ENCODE peak calls at places on chromosomes 2 and 18, in seven cellular contexts. R, Q, V, J, N, Z and B are unnamed samples.

GRCh38 chr2:222878877-222879601 is 18.2 kb downstream of the ACSL3 start:
- DNase-seq in R (no peak), Z (peak), J (no peak), Q (no peak), N (no peak), V (no peak), B (no peak)

GRCh38 chr18:58311390-58311789 is 267.4 kb downstream of the NEDD4L start:
- DNase-seq in J (no peak), Z (no peak), Q (no peak), R (no peak), V (no peak), N (no peak), B (no peak)

GRCh38 chr2:21367421-21367820 is 243.7 kb downstream of the TDRD15 start:
- DNase-seq in J (no peak), N (no peak), R (no peak), V (no peak), Z (no peak), Q (no peak), B (no peak)

GRCh38 chr18:74283646-74284045 is 8.1 kb downstream of the CYB5A start:
- DNase-seq in V (no peak), N (no peak), Q (no peak), J (no peak), R (no peak), Z (no peak), B (no peak)

GRCh38 chr2:54520687-54521086 is 64.6 kb downstream of the SPTBN1 start:
- DNase-seq in Z (no peak), R (no peak), J (no peak), N (no peak), Q (no peak), V (no peak), B (no peak)

GRCh38 chr18:60040966-60041365 is 141.2 kb downstream of the PMAIP1 start:
- DNase-seq in Z (no peak), J (no peak), N (no peak), V (no peak), Q (no peak), R (no peak), B (no peak)

GRCh38 chr2:24174851-24175277 is at the start of gene FAM228A:
- DNase-seq in J (no peak), N (no peak), Z (no peak), V (no peak), Q (no peak), R (no peak), B (no peak)

GRCh38 chr2:239246723-239247122 is 154.1 kb downstream of the HDAC4 start:
- DNase-seq in N (no peak), R (peak), Q (no peak), V (no peak), J (peak), Z (peak), B (no peak)

GRCh38 chr18:38930881-38931753 is 1365.5 kb upstream of the CELF4 start:
- DNase-seq in V (no peak), R (no peak), Q (no peak), N (no peak), Z (no peak), J (no peak), B (no peak)

GRCh38 chr2:26001743-26002341 is 19.5 kb upstream of the KIF3C start:
- DNase-seq in Q (no peak), Z (no peak), J (no peak), R (peak), N (peak), V (peak), B (no peak)

GRCh38 chr2:212686285-212686895 is 147.8 kb upstream of the ERBB4 start:
- DNase-seq in V (peak), Z (peak), R (peak), Q (peak), N (peak), J (peak), B (peak)

GRCh38 chr2:86790828-86791561 is at the start of gene CD8A:
- DNase-seq in J (no peak), N (no peak), R (no peak), Q (no peak), V (no peak), Z (no peak), B (no peak)

GRCh38 chr2:170905864-170906263 is 23.2 kb upstream of the GORASP2 start:
- DNase-seq in Z (no peak), V (no peak), R (no peak), J (no peak), N (no peak), Q (peak), B (no peak)

GRCh38 chr2:105324732-105325131 is 4.8 kb downstream of the TGFBRAP1 start:
- DNase-seq in V (no peak), Q (no peak), R (no peak), J (no peak), Z (no peak), N (peak), B (no peak)

GRCh38 chr2:39736593-39736992 is 42.5 kb downstream of the THUMPD2 start:
- DNase-seq in N (no peak), J (no peak), R (no peak), Q (no peak), V (no peak), Z (no peak), B (no peak)

GRCh38 chr2:181165199-181165868 is 184.9 kb downstream of the UBE2E3 start:
- DNase-seq in Z (no peak), N (no peak), R (no peak), V (no peak), Q (no peak), J (no peak), B (no peak)

GRCh38 chr18:46067431-46068007 is 4.5 kb downstream of the PSTPIP2 start:
- DNase-seq in Q (peak), N (peak), J (no peak), R (no peak), V (no peak), Z (peak), B (no peak)

GRCh38 chr18:35513181-35513932 is 15.6 kb upstream of the INO80C start:
- DNase-seq in V (no peak), Z (peak), R (no peak), Q (peak), N (no peak), J (no peak), B (no peak)

GRCh38 chr2:187470698-187471097 is 22.6 kb upstream of the CALCRL start:
- DNase-seq in Q (no peak), V (no peak), J (no peak), N (no peak), R (no peak), Z (no peak), B (no peak)

GRCh38 chr2:53202063-53202462 is 565.5 kb upstream of the CHAC2 start:
- DNase-seq in V (no peak), J (no peak), Q (no peak), Z (peak), N (peak), R (no peak), B (no peak)

GRCh38 chr18:12377556-12378553 is 828 bp upstream of the AFG3L2 start:
- DNase-seq in N (no peak), Z (no peak), R (no peak), Q (no peak), J (no peak), V (no peak), B (no peak)

GRCh38 chr2:191259001-191259400 is 13.8 kb downstream of the MYO1B start:
- DNase-seq in Z (no peak), V (no peak), J (no peak), Q (no peak), N (no peak), R (no peak), B (no peak)

GRCh38 chr18:35344736-35345459 is 678 bp upstream of the ZNF24 start:
- DNase-seq in R (no peak), Q (no peak), J (peak), N (no peak), V (no peak), Z (no peak), B (no peak)

GRCh38 chr18:48782381-48782841 is 168.4 kb downstream of the SMAD7 start:
- DNase-seq in R (peak), V (no peak), J (no peak), Z (no peak), Q (no peak), N (no peak), B (no peak)

GRCh38 chr2:234191819-234192407 is 141.4 kb downstream of the SPP2 start:
- DNase-seq in V (no peak), J (no peak), R (no peak), Z (peak), N (no peak), Q (no peak), B (no peak)

DNA sequence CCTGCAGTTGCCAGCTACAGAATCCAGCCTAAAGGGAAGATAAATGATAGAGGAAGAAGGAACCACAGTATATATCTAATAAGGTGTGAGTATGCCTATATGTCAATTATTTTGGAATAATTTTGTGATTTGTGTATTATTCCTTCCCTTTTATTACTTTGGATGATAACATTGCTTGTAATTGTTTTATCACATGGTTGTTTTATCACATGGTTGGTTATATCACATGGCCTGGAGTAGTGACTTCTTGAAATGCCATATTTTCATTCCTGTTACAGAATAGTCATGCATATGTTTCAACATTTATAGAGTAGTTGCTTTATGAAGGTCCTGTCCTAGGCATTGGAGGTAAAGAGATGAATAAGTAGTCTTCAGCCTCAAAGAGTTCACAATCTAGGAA is 3.0 kb downstream of the AGPS start:
- DNase-seq in R (no peak), N (no peak), V (no peak), Z (no peak), J (no peak), Q (no peak), B (no peak)
- TF ChIP-seq POLR2A in R (no peak), N (no peak), V (no peak), Z (no peak), J (no peak), Q (no peak), B (no peak)

DNA sequence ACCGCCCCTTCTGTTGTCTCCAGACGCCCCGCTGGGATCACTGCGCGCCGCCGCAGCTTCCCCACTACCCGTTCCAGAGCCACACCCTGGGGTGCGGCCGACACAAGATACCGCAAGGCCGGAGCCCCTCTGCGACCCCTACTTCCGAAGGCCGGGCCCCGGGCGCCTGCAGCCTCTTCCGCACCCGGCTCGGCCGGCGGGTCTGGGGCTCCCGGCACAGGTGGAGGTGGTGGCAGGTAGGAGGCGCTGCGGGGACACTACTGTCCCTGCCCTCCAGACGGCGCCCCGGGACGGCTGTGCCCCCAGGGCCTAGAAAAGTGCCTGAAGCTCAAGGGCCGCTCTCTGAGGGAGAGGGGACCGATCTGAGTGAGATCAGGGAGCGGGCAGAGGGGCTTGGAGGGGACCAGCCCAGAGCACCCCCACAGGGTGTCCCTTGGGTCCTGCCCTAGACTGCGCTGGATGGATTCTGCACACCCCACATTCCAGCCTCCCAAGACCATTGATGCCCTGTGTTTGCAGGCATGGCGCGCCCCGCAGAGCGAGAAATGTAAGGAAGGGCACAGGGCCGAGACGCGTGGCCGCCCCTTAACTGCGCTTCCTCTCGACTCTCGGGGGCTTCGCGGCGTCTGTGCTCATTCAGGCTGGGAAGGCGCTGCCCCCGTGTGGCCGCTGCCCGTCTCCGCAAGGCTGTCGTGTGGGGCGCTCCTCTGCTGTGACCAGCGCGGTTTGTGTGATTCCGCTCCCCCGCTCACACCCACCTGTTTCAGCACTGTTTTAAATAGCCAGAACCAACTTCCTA is 79.9 kb downstream of the GFPT1 start:
- DNase-seq in R (peak), J (peak), Q (peak), V (peak), Z (peak), N (peak), B (peak)
- TF ChIP-seq POLR2AphosphoS5 in R (no peak), J (peak), Q (no peak), V (no peak), Z (no peak), N (no peak), B (no peak)

DNA sequence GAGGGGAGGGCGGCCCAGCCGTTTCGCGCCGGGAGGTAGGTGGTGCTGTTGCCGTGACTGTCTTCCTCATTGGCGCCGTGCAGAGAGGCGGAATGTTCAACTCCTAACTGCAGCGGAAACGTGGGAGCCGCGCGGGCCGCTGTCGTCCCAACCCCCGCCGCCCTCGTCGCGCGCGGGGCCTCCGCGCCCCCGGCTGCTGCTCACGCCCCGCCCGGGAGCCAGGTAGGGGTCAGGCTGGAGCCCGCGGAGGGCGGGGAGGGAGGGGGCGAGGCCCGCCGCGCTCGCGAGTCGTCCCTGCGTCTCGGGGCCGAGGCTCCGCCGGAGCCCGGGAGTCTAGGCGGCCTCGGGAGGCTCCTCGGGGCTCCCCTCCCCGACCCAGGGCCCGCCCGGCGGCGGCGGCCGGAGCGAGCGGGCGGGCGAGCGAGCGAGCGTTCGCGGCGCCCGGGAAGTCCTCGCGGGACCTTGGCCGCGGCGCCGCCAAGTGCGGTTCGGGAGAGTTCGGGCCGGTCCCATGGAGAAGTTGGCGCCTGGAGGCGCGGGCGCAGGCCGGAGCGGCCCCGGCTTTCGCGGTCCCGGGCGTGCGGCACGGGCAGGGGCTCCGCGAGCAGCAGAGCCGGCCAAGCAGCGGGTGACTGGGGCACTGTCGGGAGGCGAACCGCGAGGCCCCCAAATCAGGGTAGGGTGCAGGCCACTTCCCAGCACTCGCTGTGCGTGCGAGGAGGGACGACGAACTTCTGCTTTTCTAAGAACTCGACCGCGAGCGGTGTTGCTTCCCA is at the start of gene MAP3K20:
- DNase-seq in R (peak), Q (peak), Z (no peak), N (peak), J (peak), V (peak), B (peak)
- TF ChIP-seq POLR2A in R (peak), Q (peak), Z (no peak), N (peak), J (no peak), V (no peak), B (peak)

GRCh38 chr2:96951125-96951654 is 35.2 kb downstream of the FAM178B start:
- DNase-seq in Q (peak), N (peak), Z (peak), V (peak), J (peak), R (peak), B (peak)
- TF ChIP-seq POLR2AphosphoS5 in Q (no peak), N (peak), Z (peak), V (peak), J (peak), R (no peak), B (no peak)

DNA sequence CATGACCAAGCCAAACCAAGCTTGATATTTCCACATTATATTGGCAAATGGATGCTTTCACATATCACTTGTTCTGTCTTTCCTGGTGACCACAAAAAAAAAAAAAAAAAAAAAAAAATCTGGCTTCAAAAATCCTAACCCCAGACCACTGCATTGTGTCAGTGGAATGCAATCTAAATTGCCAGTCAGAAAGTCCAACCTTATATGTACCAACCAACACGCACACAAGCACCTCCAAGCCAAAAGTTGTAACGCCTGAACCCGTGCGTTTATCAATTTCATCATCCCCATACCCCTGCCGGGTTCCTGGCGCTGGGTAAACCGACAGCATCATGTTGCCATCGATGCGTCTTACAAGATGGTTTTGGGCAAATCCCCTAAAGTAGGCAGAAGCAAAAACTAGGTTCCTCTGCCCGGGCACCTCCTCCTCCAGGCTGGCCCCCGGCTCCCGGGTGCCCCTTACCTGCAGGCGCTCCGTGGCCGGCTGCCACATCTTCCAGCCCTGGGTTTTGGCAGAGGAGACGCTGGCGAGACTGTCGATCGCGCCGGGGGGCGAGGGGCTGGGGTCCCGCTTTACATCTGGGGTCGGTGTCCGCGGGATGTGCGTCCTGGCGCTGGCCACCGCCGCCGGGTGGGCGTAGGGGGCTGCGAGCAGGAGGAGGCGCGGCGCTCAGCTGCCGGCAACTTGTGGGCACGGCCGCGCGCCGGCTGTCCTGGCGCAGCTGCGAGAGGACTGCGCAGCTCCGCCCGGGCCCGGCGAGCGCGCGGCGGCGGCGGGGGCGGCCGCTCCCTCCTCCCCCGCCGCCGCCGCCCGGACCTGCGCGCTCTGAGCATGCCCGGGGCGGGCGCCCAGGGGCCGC is at the start of gene PID1:
- DNase-seq in Z (no peak), N (no peak), J (no peak), R (peak), V (no peak), Q (no peak), B (no peak)
- TF ChIP-seq POLR2A in Z (no peak), N (no peak), J (no peak), R (no peak), V (no peak), Q (no peak), B (no peak)

DNA sequence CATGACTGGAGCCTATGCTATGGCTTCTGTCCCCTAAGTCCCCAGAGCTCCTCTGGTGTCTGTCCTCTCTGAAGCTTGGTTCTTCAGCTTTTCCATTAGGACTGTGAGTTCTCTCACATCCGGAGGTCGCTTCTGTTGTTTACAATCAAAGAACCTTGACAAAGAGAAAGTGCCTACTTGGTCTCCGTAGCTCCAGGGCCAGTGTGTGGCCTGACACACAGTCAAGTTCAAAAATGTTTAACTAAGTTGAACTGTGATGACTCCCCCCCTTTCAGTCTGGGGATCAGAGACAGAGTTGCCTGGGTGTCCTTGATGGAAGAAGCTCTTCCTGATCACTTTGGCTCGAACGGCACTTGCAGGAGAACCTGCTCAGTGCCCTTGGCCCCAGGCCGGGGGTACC is 26.3 kb upstream of the YWHAQ start:
- DNase-seq in N (no peak), R (no peak), Q (no peak), J (no peak), V (no peak), Z (no peak), B (no peak)
- TF ChIP-seq POLR2AphosphoS5 in N (no peak), R (no peak), Q (no peak), J (no peak), V (no peak), Z (no peak), B (no peak)

GRCh38 chr18:26549486-26550435 is 1.4 kb upstream of the KCTD1 start:
- DNase-seq in Z (peak), N (peak), R (peak), J (peak), Q (no peak), V (peak), B (peak)
- TF ChIP-seq POLR2A in Z (peak), N (no peak), R (no peak), J (no peak), Q (no peak), V (no peak), B (no peak)

GRCh38 chr2:174668075-174668474 is 70.5 kb upstream of the WIPF1 start:
- DNase-seq in V (no peak), Z (no peak), N (no peak), J (no peak), R (no peak), Q (no peak), B (no peak)
- TF ChIP-seq POLR2AphosphoS5 in V (no peak), Z (no peak), N (no peak), J (no peak), R (no peak), Q (no peak), B (no peak)